ENCODE peak calls at places on chromosomes 6 and 20, in seven cellular contexts. P is NB4; Z is spleen; S is activated naive CD8-positive, alpha-beta T cell treated with anti-CD3 and anti-CD28 coated beads, Interleukin-2, amount 50 U/mL, for 16 hours; D is AG20443; A is stimulated activated naive CD8-positive, alpha-beta T cell treated with anti-CD3 and anti-CD28 coated beads, Interleukin-15, Interleukin-2, amounts not matched to agents 100 U/mL and 50 U/mL, for 24 hours; M is progenitor cell of endocrine pancreas. O is an unnamed sample.

GRCh38 chr20:37345339-37346231 is at the start of gene SRC:
- DNase-seq in P (peak; percentile 49), Z (peak; percentile 91), S (no peak), D (peak; percentile 90), A (peak; percentile 62), M (peak; percentile 64), O (peak; percentile 53)

GRCh38 chr20:25056601-25057233 is 1.2 kb downstream of the ACSS1 start:
- DNase-seq in P (no peak), Z (peak; percentile 94), S (no peak), D (no peak), A (no peak), M (no peak), O (no peak)

GRCh38 chr6:7725412-7725811 is 487 bp upstream of the BMP6 start:
- DNase-seq in P (no peak), Z (no peak), S (no peak), D (no peak), A (no peak), M (no peak), O (no peak)

GRCh38 chr6:166420351-166420750 is 37.6 kb upstream of the MPC1 start:
- DNase-seq in P (peak; percentile 82), Z (no peak), S (no peak), D (no peak), A (no peak), M (no peak), O (no peak)

GRCh38 chr20:60069626-60070025 is 111.4 kb downstream of the CDH26 start:
- DNase-seq in P (no peak), Z (no peak), S (no peak), D (no peak), A (no peak), M (no peak), O (no peak)

GRCh38 chr6:27865952-27866369 is 46.2 kb downstream of the OR2B2 start:
- DNase-seq in P (peak; percentile 84), Z (peak; percentile 84), S (no peak), D (no peak), A (peak; percentile 56), M (no peak), O (peak; percentile 50)

GRCh38 chr6:23414204-23414501 is 711.9 kb upstream of the NRSN1 start:
- DNase-seq in P (no peak), Z (no peak), S (no peak), D (peak; percentile 34), A (no peak), M (no peak), O (no peak)

GRCh38 chr6:139402935-139403386 is 28.5 kb upstream of the CITED2 start:
- DNase-seq in P (no peak), Z (no peak), S (no peak), D (peak; percentile 82), A (no peak), M (no peak), O (no peak)

GRCh38 chr20:32312718-32313424 is 35.4 kb downstream of the KIF3B start:
- DNase-seq in P (no peak), Z (no peak), S (no peak), D (no peak), A (no peak), M (no peak), O (no peak)

GRCh38 chr20:50783903-50784302 is 11.0 kb upstream of the BCAS4 start:
- DNase-seq in P (no peak), Z (peak; percentile 35), S (no peak), D (no peak), A (no peak), M (no peak), O (no peak)

GRCh38 chr6:37565267-37566208 is 65.8 kb upstream of the CCDC167 start:
- DNase-seq in P (no peak), Z (no peak), S (no peak), D (no peak), A (no peak), M (peak; percentile 45), O (peak; percentile 44)

GRCh38 chr6:73308712-73309533 is 45.2 kb downstream of the DPPA5 start:
- DNase-seq in P (no peak), Z (no peak), S (no peak), D (peak; percentile 13), A (no peak), M (no peak), O (peak; percentile 55)

GRCh38 chr6:81381382-81381916 is 371.0 kb downstream of the TENT5A start:
- DNase-seq in P (no peak), Z (no peak), S (no peak), D (no peak), A (no peak), M (no peak), O (no peak)

GRCh38 chr20:51121901-51122412 is 99.0 kb upstream of the KCNG1 start:
- DNase-seq in P (no peak), Z (no peak), S (no peak), D (peak; percentile 67), A (no peak), M (no peak), O (no peak)

GRCh38 chr6:20404641-20405032 is 3.0 kb downstream of the E2F3 start:
- DNase-seq in P (peak; percentile 87), Z (peak; percentile 78), S (peak; percentile 43), D (peak; percentile 49), A (peak; percentile 69), M (peak; percentile 32), O (peak; percentile 32)

GRCh38 chr6:157144861-157145260 is 178.5 kb downstream of the TMEM242 start:
- DNase-seq in P (no peak), Z (no peak), S (no peak), D (no peak), A (no peak), M (no peak), O (no peak)

GRCh38 chr20:49766979-49767419 is 45.6 kb upstream of the SLC9A8 start:
- DNase-seq in P (peak; percentile 68), Z (no peak), S (no peak), D (no peak), A (no peak), M (no peak), O (no peak)

GRCh38 chr20:10553326-10553984 is 118.3 kb downstream of the SLX4IP start:
- DNase-seq in P (peak; percentile 80), Z (no peak), S (no peak), D (peak; percentile 58), A (peak; percentile 53), M (peak; percentile 22), O (peak; percentile 32)

GRCh38 chr6:5260111-5260620 is 584 bp downstream of the LYRM4 start:
- DNase-seq in P (peak; percentile 84), Z (peak; percentile 93), S (peak; percentile 42), D (peak; percentile 71), A (peak; percentile 67), M (peak; percentile 41), O (peak; percentile 46)

GRCh38 chr20:31675828-31676533 is 38.3 kb downstream of the COX4I2 start:
- DNase-seq in P (peak; percentile 83), Z (peak; percentile 80), S (peak; percentile 29), D (no peak), A (peak; percentile 69), M (no peak), O (no peak)

GRCh38 chr6:10316327-10316726 is 98.5 kb downstream of the TFAP2A start:
- DNase-seq in P (no peak), Z (no peak), S (no peak), D (peak; percentile 91), A (no peak), M (no peak), O (no peak)

GRCh38 chr6:36834576-36835293 is 4.5 kb downstream of the CPNE5 start:
- DNase-seq in P (no peak), Z (no peak), S (no peak), D (no peak), A (no peak), M (no peak), O (no peak)

GRCh38 chr20:50298554-50299324 is 108.1 kb downstream of the CEBPB start:
- DNase-seq in P (peak; percentile 50), Z (peak; percentile 65), S (no peak), D (no peak), A (no peak), M (no peak), O (no peak)

GRCh38 chr6:30981942-30982772 is 1.4 kb upstream of the MUC21 start:
- DNase-seq in P (no peak), Z (no peak), S (no peak), D (peak; percentile 71), A (no peak), M (no peak), O (no peak)

GRCh38 chr6:105452924-105453756 is 50.3 kb upstream of the PREP start:
- DNase-seq in P (peak; percentile 56), Z (peak; percentile 83), S (no peak), D (no peak), A (peak; percentile 46), M (no peak), O (no peak)

GRCh38 chr6:122778961-122779671 is 400 bp upstream of the FABP7 start:
- DNase-seq in P (no peak), Z (no peak), S (no peak), D (no peak), A (no peak), M (no peak), O (no peak)

GRCh38 chr6:4487538-4487937 is 288.7 kb upstream of the CDYL start:
- DNase-seq in P (no peak), Z (no peak), S (no peak), D (no peak), A (no peak), M (no peak), O (no peak)